ENCODE peak calls at places on chromosomes 5 and 9, in ten cellular contexts. P is aorta, Y is PC-9, I is neuronal stem cell, A is GM23248, M is astrocyte, G is AG04450, N is ovary, D is kidney, K is neural progenitor cell. S is an unnamed sample.

GRCh38 chr5:135833961-135834638 is 363 bp upstream of the SLC25A48 start:
- DNase-seq in P (peak; percentile 39), D (no peak), M (peak; percentile 27), Y (no peak), I (no peak), N (no peak), G (no peak), A (no peak), K (no peak), S (peak; percentile 16)

GRCh38 chr9:16461851-16462250 is 408.6 kb downstream of the BNC2 start:
- DNase-seq in N (no peak), Y (no peak), D (no peak), M (no peak), G (no peak), P (no peak), K (no peak), A (no peak), I (no peak), S (no peak)

GRCh38 chr5:143887901-143888648 is 76.1 kb downstream of the HMHB1 start:
- DNase-seq in I (no peak), G (no peak), K (no peak), D (no peak), Y (no peak), M (peak; percentile 86), A (peak; percentile 91), N (no peak), P (no peak), S (peak; percentile 63)

GRCh38 chr9:19748278-19749126 is 40.3 kb downstream of the SLC24A2 start:
- DNase-seq in D (no peak), Y (no peak), I (no peak), M (no peak), P (no peak), G (no peak), A (peak; percentile 18), K (no peak), N (no peak), S (peak; percentile 1)

GRCh38 chr5:174455301-174455700 is 269.1 kb upstream of the MSX2 start:
- DNase-seq in K (no peak), P (no peak), Y (no peak), N (no peak), G (no peak), I (no peak), M (no peak), D (no peak), A (no peak), S (no peak)

GRCh38 chr5:96572864-96573512 is 89.2 kb upstream of the CAST start:
- DNase-seq in K (no peak), Y (peak; percentile 5), G (peak; percentile 93), M (peak; percentile 99), I (no peak), A (peak; percentile 92), P (no peak), D (no peak), N (no peak), S (peak; percentile 96)

GRCh38 chr9:91100878-91101450 is 260.8 kb downstream of the AUH start:
- DNase-seq in D (no peak), N (peak; percentile 47), K (no peak), P (peak; percentile 81), M (no peak), G (no peak), Y (no peak), A (no peak), I (no peak), S (peak; percentile 27)

GRCh38 chr9:83392228-83392627 is 146.0 kb downstream of the FRMD3 start:
- DNase-seq in M (no peak), G (no peak), D (no peak), N (no peak), K (no peak), P (no peak), Y (no peak), I (no peak), A (no peak), S (no peak)

GRCh38 chr9:79800578-79800977 is 228.8 kb downstream of the TLE4 start:
- DNase-seq in N (no peak), I (no peak), K (no peak), Y (no peak), A (peak; percentile 41), P (no peak), G (no peak), D (no peak), M (no peak), S (no peak)

GRCh38 chr5:142864293-142865260 is 94.4 kb downstream of the ARHGAP26 start:
- DNase-seq in P (no peak), N (no peak), M (no peak), G (no peak), A (no peak), D (no peak), I (no peak), K (no peak), Y (no peak), S (no peak)

GRCh38 chr9:124436320-124436719 is 13.9 kb upstream of the ADGRD2 start:
- DNase-seq in K (no peak), D (no peak), M (no peak), A (no peak), Y (no peak), G (no peak), P (no peak), I (no peak), N (no peak), S (no peak)

GRCh38 chr5:6636293-6636692 is 3.1 kb downstream of the SRD5A1 start:
- DNase-seq in K (no peak), A (no peak), I (no peak), G (no peak), D (no peak), M (no peak), N (no peak), Y (no peak), P (no peak), S (no peak)

GRCh38 chr5:137446611-137447010 is 52.5 kb downstream of the SPOCK1 start:
- DNase-seq in P (no peak), A (no peak), Y (no peak), G (no peak), K (no peak), I (no peak), N (no peak), M (no peak), D (no peak), S (no peak)

GRCh38 chr9:131758972-131759647 is 19.2 kb upstream of the RAPGEF1 start:
- DNase-seq in A (peak; percentile 52), G (no peak), M (no peak), I (no peak), D (peak; percentile 6), N (no peak), P (no peak), Y (no peak), K (no peak), S (no peak)

GRCh38 chr9:89542461-89543021 is 44.6 kb upstream of the SEMA4D start:
- DNase-seq in Y (no peak), P (no peak), D (no peak), G (no peak), I (no peak), M (no peak), A (no peak), K (no peak), N (no peak), S (no peak)

GRCh38 chr9:109286571-109286977 is 34.3 kb downstream of the EPB41L4B start:
- DNase-seq in A (peak; percentile 89), D (no peak), Y (peak; percentile 33), M (peak; percentile 88), P (no peak), N (no peak), G (no peak), K (no peak), I (no peak), S (peak; percentile 54)
- H3K4me3 ChIP-seq in A (peak overlapping the region; percentile 42), D (no peak overlapping the region), Y (no peak overlapping the region), M (no peak overlapping the region), P (no peak overlapping the region), N (no peak overlapping the region), G (no peak overlapping the region), K (no peak overlapping the region), I (no peak overlapping the region), S (no peak overlapping the region)

DNA sequence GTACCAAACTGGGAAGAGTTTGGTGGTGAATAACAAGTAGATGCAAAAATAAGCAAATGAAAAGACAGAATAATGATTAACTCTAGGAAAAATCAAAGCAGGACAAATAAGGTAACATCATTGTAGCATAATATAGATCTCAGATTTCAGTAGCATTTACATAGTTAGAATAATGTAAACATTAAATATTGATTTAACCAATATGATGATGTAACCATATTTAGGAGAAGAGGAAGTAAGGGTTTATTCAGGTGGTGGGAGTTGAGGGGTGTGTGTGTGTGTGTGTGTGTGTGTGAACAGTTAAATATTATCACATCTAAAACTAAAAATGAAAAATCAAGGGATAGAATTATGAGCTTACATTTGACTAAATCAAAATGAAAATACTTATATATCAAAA is 143.4 kb downstream of the NPR3 start:
- DNase-seq in D (no peak), G (no peak), Y (no peak), P (no peak), A (no peak), N (no peak), I (no peak), K (no peak), M (no peak), S (no peak)
- H3K27ac ChIP-seq in D (no peak overlapping the region), G (no peak overlapping the region), Y (no peak overlapping the region), P (no peak overlapping the region), A (no peak overlapping the region), N (no peak overlapping the region), I (no peak overlapping the region), K (no peak overlapping the region), M (no peak overlapping the region), S (no peak overlapping the region)

GRCh38 chr5:111233050-111233370 is 8.8 kb downstream of the CAMK4 start:
- DNase-seq in K (no peak), A (no peak), D (no peak), N (no peak), M (no peak), G (no peak), Y (no peak), P (no peak), I (no peak), S (no peak)

GRCh38 chr5:111229871-111230812 is 6.0 kb downstream of the CAMK4 start:
- DNase-seq in G (no peak), P (no peak), N (no peak), M (peak; percentile 12), A (no peak), D (no peak), K (no peak), Y (no peak), I (no peak), S (no peak)

GRCh38 chr5:111229126-111229525 is 4.9 kb downstream of the CAMK4 start:
- DNase-seq in N (no peak), Y (no peak), M (no peak), K (no peak), G (no peak), I (no peak), D (no peak), P (no peak), A (no peak), S (no peak)

GRCh38 chr5:111232311-111233049 is 8.3 kb downstream of the CAMK4 start:
- DNase-seq in I (no peak), K (no peak), M (no peak), G (no peak), A (no peak), P (no peak), Y (no peak), D (no peak), N (no peak), S (no peak)

GRCh38 chr5:111231053-111231586 is 6.9 kb downstream of the CAMK4 start:
- DNase-seq in Y (no peak), D (no peak), G (no peak), P (no peak), M (no peak), A (no peak), N (no peak), I (no peak), K (no peak), S (no peak)
- H3K4me3 ChIP-seq in Y (no peak overlapping the region), D (no peak overlapping the region), G (no peak overlapping the region), P (no peak overlapping the region), M (no peak overlapping the region), A (no peak overlapping the region), N (no peak overlapping the region), I (no peak overlapping the region), K (no peak overlapping the region), S (no peak overlapping the region)

GRCh38 chr9:93191354-93191660 is 7.4 kb downstream of the WNK2 start:
- DNase-seq in P (no peak), K (no peak), G (no peak), I (no peak), Y (no peak), A (no peak), M (no peak), N (no peak), D (no peak), S (no peak)
- H3K27ac ChIP-seq in P (no peak overlapping the region), K (no peak overlapping the region), G (no peak overlapping the region), I (no peak overlapping the region), Y (no peak overlapping the region), A (no peak overlapping the region), M (no peak overlapping the region), N (no peak overlapping the region), D (no peak overlapping the region), S (no peak overlapping the region)